ENCODE peak calls at places on chromosomes 5 and 9, in four cellular contexts. J, M, E and P are unnamed samples.

GRCh38 chr9:131837316-131837715 is 97.4 kb upstream of the RAPGEF1 start:
- DNase-seq in J (no peak), M (no peak), E (peak), P (peak)

GRCh38 chr5:93022211-93022610 is 558.8 kb downstream of the NR2F1-AS1 start:
- DNase-seq in J (no peak), M (no peak), E (no peak), P (no peak)

GRCh38 chr9:84671651-84672467 is 2.3 kb downstream of the NTRK2 start:
- DNase-seq in J (no peak), M (no peak), E (no peak), P (no peak)

GRCh38 chr5:153014194-153014593 is 476.3 kb upstream of the GRIA1 start:
- DNase-seq in J (no peak), M (no peak), E (no peak), P (no peak)

GRCh38 chr5:139745121-139745799 is 50.3 kb upstream of the PSD2 start:
- DNase-seq in J (peak), M (no peak), E (no peak), P (no peak)

GRCh38 chr5:2832394-2832793 is 80.9 kb upstream of the IRX2 start:
- DNase-seq in J (no peak), M (no peak), E (peak), P (no peak)

GRCh38 chr5:132466453-132467291 is 23.9 kb downstream of the IRF1 start:
- DNase-seq in J (peak), M (peak), E (no peak), P (peak)

GRCh38 chr9:77546391-77546790 is 101.7 kb downstream of the GNA14 start:
- DNase-seq in J (no peak), M (no peak), E (no peak), P (no peak)

GRCh38 chr5:62354028-62354874 is 48.2 kb downstream of the KIF2A start:
- DNase-seq in J (peak), M (peak), E (peak), P (peak)

GRCh38 chr5:172904643-172905345 is 54.4 kb upstream of the RPL26L1 start:
- DNase-seq in J (peak), M (no peak), E (no peak), P (peak)

GRCh38 chr5:73692166-73692640 is 66.2 kb downstream of the ARHGEF28 start:
- DNase-seq in J (peak), M (no peak), E (no peak), P (no peak)

GRCh38 chr5:65329266-65329665 is 152.5 kb downstream of the ADAMTS6 start:
- DNase-seq in J (peak), M (no peak), E (no peak), P (peak)

GRCh38 chr9:133149130-133150015 is 14.3 kb downstream of the GBGT1 start:
- DNase-seq in J (peak), M (peak), E (peak), P (peak)

GRCh38 chr5:98498028-98498427 is 275.4 kb upstream of the RGMB start:
- DNase-seq in J (no peak), M (no peak), E (no peak), P (no peak)

GRCh38 chr9:90162326-90162725 is 480.3 kb downstream of the DIRAS2 start:
- DNase-seq in J (no peak), M (no peak), E (no peak), P (no peak)

GRCh38 chr9:35490155-35490909 is 421 bp downstream of the RUSC2 start:
- DNase-seq in J (peak), M (no peak), E (peak), P (no peak)

GRCh38 chr5:172596638-172597231 is 44.3 kb upstream of the NEURL1B start:
- DNase-seq in J (no peak), M (no peak), E (no peak), P (no peak)

GRCh38 chr9:97563458-97564135 is 62.1 kb downstream of the TMOD1 start:
- DNase-seq in J (peak), M (no peak), E (no peak), P (no peak)

GRCh38 chr5:103587185-103587748 is 24.7 kb upstream of the NUDT12 start:
- DNase-seq in J (peak), M (peak), E (peak), P (peak)

GRCh38 chr5:150112211-150113046 is 26.1 kb upstream of the CSF1R start:
- DNase-seq in J (peak), M (no peak), E (peak), P (no peak)

GRCh38 chr5:94403483-94403882 is 214.9 kb downstream of the KIAA0825 start:
- DNase-seq in J (no peak), M (no peak), E (no peak), P (no peak)

GRCh38 chr5:94409440-94409839 is 209.0 kb downstream of the KIAA0825 start:
- DNase-seq in J (no peak), M (no peak), E (no peak), P (no peak)

GRCh38 chr5:94402096-94402495 is 216.3 kb downstream of the KIAA0825 start:
- DNase-seq in J (peak), M (no peak), E (no peak), P (no peak)

DNA sequence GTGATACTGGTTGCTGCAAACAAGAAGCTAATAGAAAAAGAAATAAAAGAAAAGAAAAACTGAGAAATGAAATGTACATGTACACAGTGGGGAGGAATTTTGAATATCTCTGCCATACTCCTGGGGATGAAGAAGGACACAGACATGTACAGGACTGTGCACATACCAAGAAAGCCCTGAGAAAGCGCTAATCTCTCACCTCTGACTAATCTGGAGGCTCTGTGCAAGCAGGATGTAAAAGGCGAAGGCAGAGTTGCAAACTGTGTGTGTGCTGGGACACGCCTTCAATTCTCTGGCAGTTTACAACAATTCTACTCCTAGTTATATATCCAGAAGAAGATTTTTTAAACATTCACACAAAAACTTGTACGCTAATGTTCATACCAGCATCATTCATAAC is 211.4 kb downstream of the KIAA0825 start:
- DNase-seq in J (no peak), M (no peak), E (no peak), P (no peak)
- TF ChIP-seq EZH2 in J (no peak), M (no peak), E (no peak), P (no peak)

GRCh38 chr5:123087173-123088030 is 1.6 kb upstream of the PRDM6 start:
- DNase-seq in J (no peak), M (no peak), E (peak), P (no peak)
- TF ChIP-seq EZH2 in J (no peak), M (no peak), E (peak), P (no peak)

GRCh38 chr5:77181596-77182304 is 28.7 kb upstream of the PDE8B start:
- DNase-seq in J (no peak), M (no peak), E (no peak), P (no peak)
- TF ChIP-seq EZH2 in J (no peak), M (no peak), E (no peak), P (no peak)

GRCh38 chr9:23537192-23538059 is 288.6 kb downstream of the ELAVL2 start:
- DNase-seq in J (no peak), M (no peak), E (peak), P (peak)
- TF ChIP-seq EZH2 in J (no peak), M (no peak), E (no peak), P (no peak)

GRCh38 chr5:77847814-77848290 is 71.7 kb upstream of the TBCA start:
- DNase-seq in J (no peak), M (no peak), E (peak), P (no peak)

GRCh38 chr5:77847129-77847460 is 71.0 kb upstream of the TBCA start:
- DNase-seq in J (no peak), M (no peak), E (peak), P (no peak)

GRCh38 chr5:77845273-77845646 is 69.1 kb upstream of the TBCA start:
- DNase-seq in J (no peak), M (no peak), E (no peak), P (no peak)

GRCh38 chr5:77844408-77845272 is 68.5 kb upstream of the TBCA start:
- DNase-seq in J (peak), M (no peak), E (peak), P (no peak)

GRCh38 chr5:77846422-77847128 is 70.4 kb upstream of the TBCA start:
- DNase-seq in J (no peak), M (no peak), E (peak), P (no peak)
- TF ChIP-seq EZH2 in J (no peak), M (no peak), E (peak), P (no peak)